ENCODE peak calls at places on chromosomes 5 and 9, in seven cellular contexts. One of them, this sample, is unnamed.
A peak's percentile ranks its signal among the peaks of the same experiment; 100 is the strongest.

GRCh38 chr5:1772634-1773033 is 27.0 kb downstream of the MRPL36 start:
- DNase-seq in bronchial epithelial cell: no peak
- DNase-seq in AG04450: peak; percentile 23
- DNase-seq in choroid plexus epithelial cell: peak; percentile 82
- DNase-seq in hepatocyte: peak; percentile 38
- DNase-seq in AG10803: peak; percentile 48
- DNase-seq in BJ: no peak
- DNase-seq in this sample: peak; percentile 10

GRCh38 chr9:14302405-14302804 is 11.5 kb downstream of the NFIB start:
- DNase-seq in hepatocyte: no peak
- DNase-seq in BJ: no peak
- DNase-seq in choroid plexus epithelial cell: no peak
- DNase-seq in bronchial epithelial cell: no peak
- DNase-seq in AG10803: no peak
- DNase-seq in AG04450: no peak
- DNase-seq in this sample: no peak

GRCh38 chr9:109717342-109717741 is 62.7 kb upstream of the PALM2AKAP2 start:
- DNase-seq in AG10803: no peak
- DNase-seq in AG04450: no peak
- DNase-seq in hepatocyte: no peak
- DNase-seq in bronchial epithelial cell: no peak
- DNase-seq in BJ: no peak
- DNase-seq in choroid plexus epithelial cell: peak; percentile 32
- DNase-seq in this sample: no peak

GRCh38 chr9:112239284-112239683 is 64.2 kb upstream of the SUSD1 start:
- DNase-seq in hepatocyte: no peak
- DNase-seq in AG04450: no peak
- DNase-seq in BJ: no peak
- DNase-seq in AG10803: no peak
- DNase-seq in bronchial epithelial cell: peak; percentile 30
- DNase-seq in choroid plexus epithelial cell: no peak
- DNase-seq in this sample: no peak

GRCh38 chr5:119327018-119327417 is 28.8 kb upstream of the TNFAIP8 start:
- DNase-seq in hepatocyte: no peak
- DNase-seq in BJ: no peak
- DNase-seq in choroid plexus epithelial cell: no peak
- DNase-seq in AG10803: peak; percentile 60
- DNase-seq in bronchial epithelial cell: no peak
- DNase-seq in AG04450: no peak
- DNase-seq in this sample: no peak

GRCh38 chr5:55226027-55226933 is 835 bp downstream of the MCIDAS start:
- DNase-seq in bronchial epithelial cell: peak; percentile 46
- DNase-seq in BJ: no peak
- DNase-seq in AG10803: peak; percentile 13
- DNase-seq in hepatocyte: peak; percentile 80
- DNase-seq in AG04450: no peak
- DNase-seq in choroid plexus epithelial cell: no peak
- DNase-seq in this sample: no peak

GRCh38 chr9:127506117-127506813 is 55.0 kb downstream of the LRSAM1 start:
- DNase-seq in AG04450: no peak
- DNase-seq in hepatocyte: no peak
- DNase-seq in BJ: no peak
- DNase-seq in choroid plexus epithelial cell: no peak
- DNase-seq in AG10803: no peak
- DNase-seq in bronchial epithelial cell: no peak
- DNase-seq in this sample: no peak

GRCh38 chr5:62283856-62284255 is 22.1 kb upstream of the KIF2A start:
- DNase-seq in AG10803: no peak
- DNase-seq in hepatocyte: no peak
- DNase-seq in bronchial epithelial cell: peak; percentile 78
- DNase-seq in BJ: no peak
- DNase-seq in AG04450: no peak
- DNase-seq in choroid plexus epithelial cell: no peak
- DNase-seq in this sample: no peak

GRCh38 chr9:36136894-36137391 is 410 bp downstream of the GLIPR2 start:
- DNase-seq in bronchial epithelial cell: no peak
- DNase-seq in choroid plexus epithelial cell: no peak
- DNase-seq in AG04450: no peak
- DNase-seq in AG10803: no peak
- DNase-seq in BJ: no peak
- DNase-seq in hepatocyte: peak; percentile 29
- DNase-seq in this sample: no peak

GRCh38 chr5:107389130-107389553 is 281.6 kb downstream of the EFNA5 start:
- DNase-seq in AG04450: no peak
- DNase-seq in hepatocyte: no peak
- DNase-seq in choroid plexus epithelial cell: peak; percentile 82
- DNase-seq in bronchial epithelial cell: peak; percentile 63
- DNase-seq in AG10803: peak; percentile 88
- DNase-seq in BJ: peak; percentile 49
- DNase-seq in this sample: no peak

GRCh38 chr9:9917400-9917799 is 695.4 kb downstream of the PTPRD start:
- DNase-seq in AG10803: no peak
- DNase-seq in BJ: no peak
- DNase-seq in bronchial epithelial cell: no peak
- DNase-seq in hepatocyte: no peak
- DNase-seq in choroid plexus epithelial cell: no peak
- DNase-seq in AG04450: no peak
- DNase-seq in this sample: no peak

GRCh38 chr9:123741214-123741613 is 188.7 kb downstream of the DENND1A start:
- DNase-seq in choroid plexus epithelial cell: no peak
- DNase-seq in bronchial epithelial cell: no peak
- DNase-seq in BJ: no peak
- DNase-seq in hepatocyte: no peak
- DNase-seq in AG04450: no peak
- DNase-seq in AG10803: no peak
- DNase-seq in this sample: no peak

GRCh38 chr5:166582416-166582815 is 1709.0 kb upstream of the WWC1 start:
- DNase-seq in BJ: no peak
- DNase-seq in hepatocyte: no peak
- DNase-seq in choroid plexus epithelial cell: no peak
- DNase-seq in AG10803: no peak
- DNase-seq in bronchial epithelial cell: no peak
- DNase-seq in AG04450: no peak
- DNase-seq in this sample: no peak

GRCh38 chr5:38726279-38726678 is 119.5 kb upstream of the OSMR start:
- DNase-seq in hepatocyte: no peak
- DNase-seq in BJ: no peak
- DNase-seq in AG10803: no peak
- DNase-seq in AG04450: no peak
- DNase-seq in choroid plexus epithelial cell: no peak
- DNase-seq in bronchial epithelial cell: no peak
- DNase-seq in this sample: no peak

GRCh38 chr5:61298066-61298465 is 34.0 kb upstream of the ZSWIM6 start:
- DNase-seq in bronchial epithelial cell: no peak
- DNase-seq in BJ: no peak
- DNase-seq in AG04450: no peak
- DNase-seq in hepatocyte: no peak
- DNase-seq in choroid plexus epithelial cell: no peak
- DNase-seq in AG10803: no peak
- DNase-seq in this sample: no peak

GRCh38 chr5:2169862-2170820 is 287.4 kb upstream of the IRX4 start:
- DNase-seq in bronchial epithelial cell: no peak
- DNase-seq in BJ: no peak
- DNase-seq in hepatocyte: no peak
- DNase-seq in choroid plexus epithelial cell: no peak
- DNase-seq in AG04450: no peak
- DNase-seq in AG10803: no peak
- DNase-seq in this sample: no peak

GRCh38 chr5:171989276-171989675 is 17.2 kb downstream of the FBXW11 start:
- DNase-seq in choroid plexus epithelial cell: no peak
- DNase-seq in bronchial epithelial cell: peak; percentile 99
- DNase-seq in BJ: no peak
- DNase-seq in hepatocyte: no peak
- DNase-seq in AG10803: no peak
- DNase-seq in AG04450: no peak
- DNase-seq in this sample: no peak

DNA sequence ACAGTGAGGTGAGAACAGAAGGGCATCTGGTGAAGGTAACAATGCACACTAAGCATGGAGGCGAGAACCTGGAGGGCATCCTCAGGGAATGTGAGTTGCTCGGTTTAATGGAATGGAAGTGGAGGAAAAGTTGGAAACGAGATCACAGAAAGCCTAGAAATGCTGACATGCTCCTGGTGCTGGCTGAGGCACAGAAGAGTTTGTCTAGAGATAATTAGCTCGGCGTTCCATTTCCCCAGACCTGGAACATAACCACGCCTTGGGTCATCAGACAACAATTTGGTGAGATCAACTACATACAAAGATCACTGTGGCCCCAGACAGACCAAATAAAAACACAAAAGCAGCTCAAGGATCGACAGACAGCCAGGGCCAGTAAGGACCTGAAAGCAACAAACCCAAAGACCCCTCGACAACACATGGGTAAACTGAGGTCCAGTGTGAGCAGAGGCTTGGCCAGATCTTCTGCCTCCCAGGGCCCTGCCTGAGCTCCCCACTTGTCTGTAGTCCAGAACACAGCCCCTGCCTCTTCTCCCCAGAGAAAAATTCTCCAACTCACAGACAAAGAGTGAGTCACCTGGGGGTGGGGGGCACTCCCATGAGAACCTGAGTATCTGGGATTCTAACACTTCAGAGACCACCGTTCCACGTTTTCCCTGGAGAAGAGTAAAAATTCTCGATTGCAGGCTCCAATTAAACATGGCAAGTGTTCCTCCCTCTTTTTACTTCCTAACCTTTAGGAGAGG is 52.5 kb downstream of the SHB start:
- DNase-seq in AG10803: peak; percentile 93
- DNase-seq in BJ: peak; percentile 74
- DNase-seq in bronchial epithelial cell: no peak
- DNase-seq in hepatocyte: no peak
- DNase-seq in choroid plexus epithelial cell: peak; percentile 67
- DNase-seq in AG04450: no peak
- DNase-seq in this sample: no peak
- H3K4me3 ChIP-seq in AG10803: peak overlapping the region; percentile 26
- H3K4me3 ChIP-seq in BJ: no peak overlapping the region
- H3K4me3 ChIP-seq in bronchial epithelial cell: no peak overlapping the region
- H3K4me3 ChIP-seq in hepatocyte: no peak overlapping the region
- H3K4me3 ChIP-seq in choroid plexus epithelial cell: no peak overlapping the region
- H3K4me3 ChIP-seq in AG04450: no peak overlapping the region
- H3K4me3 ChIP-seq in this sample: no peak overlapping the region

DNA sequence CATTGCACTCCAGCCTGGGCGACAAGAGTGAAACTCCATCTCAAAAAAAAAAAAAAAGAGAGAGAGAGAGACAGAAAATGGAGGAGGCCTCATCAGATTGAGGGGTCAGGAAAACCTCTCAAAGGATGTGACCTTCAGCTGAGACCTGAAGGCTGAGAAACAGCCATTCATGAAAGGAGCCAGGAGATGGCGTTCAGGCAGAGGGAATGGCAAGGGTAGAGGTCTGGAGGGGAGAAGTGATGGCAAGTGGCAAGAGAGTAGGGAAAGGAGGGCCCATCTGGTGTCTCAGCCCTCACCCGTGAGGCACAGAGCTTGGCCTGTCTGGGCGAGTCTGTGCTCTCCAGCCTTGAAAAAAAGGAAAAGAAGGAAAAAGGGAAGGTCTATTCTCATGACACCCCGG is 17.0 kb downstream of the CAMK2A start:
- DNase-seq in bronchial epithelial cell: peak; percentile 48
- DNase-seq in choroid plexus epithelial cell: peak; percentile 66
- DNase-seq in AG04450: no peak
- DNase-seq in hepatocyte: peak; percentile 59
- DNase-seq in BJ: no peak
- DNase-seq in AG10803: peak; percentile 62
- DNase-seq in this sample: no peak
- TF ChIP-seq CTCF in bronchial epithelial cell: peak; percentile 69
- TF ChIP-seq CTCF in choroid plexus epithelial cell: peak; percentile 77
- TF ChIP-seq CTCF in AG04450: peak; percentile 69
- TF ChIP-seq CTCF in hepatocyte: peak; percentile 52
- TF ChIP-seq CTCF in BJ: peak; percentile 60
- TF ChIP-seq CTCF in AG10803: peak; percentile 75
- TF ChIP-seq CTCF in this sample: peak; percentile 81

GRCh38 chr5:65013141-65013540 is 244.4 kb downstream of the CWC27 start:
- DNase-seq in choroid plexus epithelial cell: no peak
- DNase-seq in bronchial epithelial cell: no peak
- DNase-seq in hepatocyte: no peak
- DNase-seq in AG10803: peak; percentile 63
- DNase-seq in BJ: no peak
- DNase-seq in AG04450: no peak
- DNase-seq in this sample: no peak

GRCh38 chr5:65018763-65019162 is 250.0 kb downstream of the CWC27 start:
- DNase-seq in bronchial epithelial cell: no peak
- DNase-seq in hepatocyte: no peak
- DNase-seq in BJ: no peak
- DNase-seq in choroid plexus epithelial cell: no peak
- DNase-seq in AG04450: no peak
- DNase-seq in AG10803: no peak
- DNase-seq in this sample: no peak

GRCh38 chr5:65014769-65015168 is 246.0 kb downstream of the CWC27 start:
- DNase-seq in AG04450: no peak
- DNase-seq in hepatocyte: no peak
- DNase-seq in choroid plexus epithelial cell: no peak
- DNase-seq in AG10803: no peak
- DNase-seq in bronchial epithelial cell: no peak
- DNase-seq in BJ: no peak
- DNase-seq in this sample: no peak

GRCh38 chr5:65017636-65018035 is 248.9 kb downstream of the CWC27 start:
- DNase-seq in bronchial epithelial cell: no peak
- DNase-seq in BJ: no peak
- DNase-seq in choroid plexus epithelial cell: peak; percentile 83
- DNase-seq in AG10803: no peak
- DNase-seq in hepatocyte: no peak
- DNase-seq in AG04450: no peak
- DNase-seq in this sample: no peak

DNA sequence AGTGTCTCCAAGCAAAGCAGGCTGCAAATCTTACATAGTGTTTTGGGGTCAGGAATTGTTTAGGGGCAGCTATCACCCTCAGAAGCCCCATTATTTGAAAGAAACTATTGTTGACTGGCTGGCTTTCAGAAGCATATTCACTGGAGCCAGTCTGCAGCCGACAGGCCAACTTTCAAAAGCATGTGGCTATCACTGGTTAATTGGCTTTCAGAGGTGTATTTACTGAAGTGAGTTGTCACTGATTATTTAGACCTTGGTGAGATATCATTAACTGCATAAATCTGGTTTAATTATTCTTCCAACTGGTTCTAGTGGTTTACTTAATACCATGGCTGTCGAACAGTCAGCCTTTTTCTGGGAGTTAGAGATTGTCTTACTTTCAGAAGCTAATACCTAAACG is 247.0 kb downstream of the CWC27 start:
- DNase-seq in BJ: no peak
- DNase-seq in bronchial epithelial cell: no peak
- DNase-seq in choroid plexus epithelial cell: no peak
- DNase-seq in hepatocyte: no peak
- DNase-seq in AG04450: no peak
- DNase-seq in AG10803: no peak
- DNase-seq in this sample: no peak
- H3K4me3 ChIP-seq in BJ: no peak overlapping the region
- H3K4me3 ChIP-seq in bronchial epithelial cell: no peak overlapping the region
- H3K4me3 ChIP-seq in choroid plexus epithelial cell: no peak overlapping the region
- H3K4me3 ChIP-seq in hepatocyte: no peak overlapping the region
- H3K4me3 ChIP-seq in AG04450: no peak overlapping the region
- H3K4me3 ChIP-seq in AG10803: no peak overlapping the region
- H3K4me3 ChIP-seq in this sample: no peak overlapping the region

DNA sequence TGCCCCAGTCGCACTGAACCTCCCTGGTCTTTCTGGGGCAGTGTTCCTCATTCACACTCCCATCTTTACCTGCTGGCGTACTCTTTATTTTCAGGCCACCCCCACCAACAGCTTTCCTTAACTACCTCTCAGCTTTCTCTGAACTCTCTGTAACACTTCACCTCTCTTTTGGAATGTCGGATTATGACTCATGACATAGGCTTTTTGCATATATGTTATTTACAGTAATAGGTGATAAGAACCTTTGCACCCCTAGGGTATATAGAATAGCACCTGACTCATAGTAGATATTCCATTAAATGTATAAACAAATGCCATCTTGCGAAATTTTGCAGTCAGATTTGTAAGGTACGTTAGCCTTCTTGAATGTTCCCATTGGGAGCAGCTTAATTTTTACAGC is 52.9 kb upstream of the MIER3 start:
- DNase-seq in AG10803: no peak
- DNase-seq in hepatocyte: peak; percentile 47
- DNase-seq in AG04450: no peak
- DNase-seq in bronchial epithelial cell: peak; percentile 99
- DNase-seq in BJ: no peak
- DNase-seq in choroid plexus epithelial cell: no peak
- DNase-seq in this sample: no peak
- TF ChIP-seq CTCF in AG10803: no peak
- TF ChIP-seq CTCF in hepatocyte: no peak
- TF ChIP-seq CTCF in AG04450: no peak
- TF ChIP-seq CTCF in bronchial epithelial cell: no peak
- TF ChIP-seq CTCF in BJ: no peak
- TF ChIP-seq CTCF in choroid plexus epithelial cell: no peak
- TF ChIP-seq CTCF in this sample: no peak

This sample was measured in AG04449.